ENCODE peak calls at places on chromosomes 3 and 15, in ten cellular contexts. R, O, K, E, W, Q, V, D, T and A are unnamed samples.

GRCh38 chr3:126954141-126954845 is 28.6 kb upstream of the PLXNA1 start:
- DNase-seq in R (no peak), O (no peak), K (no peak), E (no peak), W (no peak), Q (peak; percentile 28), V (no peak), D (no peak), T (peak; percentile 5), A (no peak)

GRCh38 chr3:160435747-160436146 is 13.8 kb downstream of the TRIM59 start:
- DNase-seq in R (no peak), O (no peak), K (no peak), E (no peak), W (no peak), Q (no peak), V (no peak), D (no peak), T (no peak), A (no peak)

GRCh38 chr3:195253981-195254432 is 17.0 kb downstream of the XXYLT1 start:
- DNase-seq in R (no peak), O (no peak), K (peak; percentile 35), E (no peak), W (no peak), Q (no peak), V (no peak), D (no peak), T (no peak), A (no peak)

GRCh38 chr3:101148001-101148400 is 154.8 kb upstream of the ABI3BP start:
- DNase-seq in R (no peak), O (no peak), K (no peak), E (no peak), W (no peak), Q (no peak), V (no peak), D (no peak), T (no peak), A (no peak)

GRCh38 chr3:69212411-69213160 is 90.2 kb upstream of the LMOD3 start:
- DNase-seq in R (peak; percentile 12), O (no peak), K (peak; percentile 83), E (peak; percentile 54), W (no peak), Q (no peak), V (no peak), D (peak; percentile 82), T (no peak), A (peak; percentile 65)

GRCh38 chr3:43455233-43455632 is 166.6 kb downstream of the ANO10 start:
- DNase-seq in R (peak; percentile 87), O (no peak), K (peak; percentile 12), E (peak; percentile 7), W (no peak), Q (no peak), V (no peak), D (peak; percentile 67), T (no peak), A (peak; percentile 23)

GRCh38 chr3:100254168-100254777 is 6.5 kb upstream of the TBC1D23 start:
- DNase-seq in R (peak; percentile 56), O (peak; percentile 47), K (peak; percentile 81), E (peak; percentile 58), W (no peak), Q (no peak), V (no peak), D (peak; percentile 71), T (peak; percentile 67), A (no peak)

GRCh38 chr15:42772126-42772525 is 35.2 kb upstream of the CDAN1 start:
- DNase-seq in R (no peak), O (no peak), K (no peak), E (no peak), W (no peak), Q (no peak), V (no peak), D (no peak), T (no peak), A (no peak)

GRCh38 chr3:108966773-108967172 is 13.1 kb upstream of the GUCA1C start:
- DNase-seq in R (peak; percentile 83), O (no peak), K (no peak), E (no peak), W (no peak), Q (no peak), V (no peak), D (no peak), T (no peak), A (no peak)

GRCh38 chr3:59108091-59108815 is 58.4 kb upstream of the CFAP20DC start:
- DNase-seq in R (no peak), O (no peak), K (no peak), E (no peak), W (no peak), Q (no peak), V (no peak), D (peak; percentile 33), T (no peak), A (no peak)

GRCh38 chr15:26945046-26945445 is 25.9 kb upstream of the GABRG3 start:
- DNase-seq in R (no peak), O (no peak), K (no peak), E (no peak), W (no peak), Q (no peak), V (no peak), D (no peak), T (no peak), A (no peak)

GRCh38 chr3:39124876-39125836 is 17.7 kb downstream of the TTC21A start:
- DNase-seq in R (no peak), O (no peak), K (peak; percentile 40), E (no peak), W (no peak), Q (peak; percentile 57), V (no peak), D (peak; percentile 35), T (no peak), A (no peak)